ENCODE peak calls at places on chromosomes 3 and 15, in four cellular contexts. W is astrocyte of the cerebellum, S is HFFc6, O is immature natural killer cell. F is an unnamed sample.

GRCh38 chr3:71703796-71704195 is 21.4 kb downstream of the EIF4E3 start:
- DNase-seq in W (no peak), O (no peak), S (no peak), F (no peak)

GRCh38 chr3:190538288-190538687 is 24.4 kb downstream of the IL1RAP start:
- DNase-seq in W (no peak), S (no peak), O (no peak), F (no peak)

GRCh38 chr3:7800006-7800780 is 701.4 kb upstream of the LMCD1 start:
- DNase-seq in W (no peak), O (no peak), S (no peak), F (no peak)

GRCh38 chr3:16759227-16759903 is 125.4 kb upstream of the PLCL2 start:
- DNase-seq in W (no peak), O (no peak), S (no peak), F (no peak)

GRCh38 chr3:152436707-152437615 is 168.2 kb downstream of the MBNL1 start:
- DNase-seq in O (no peak), S (no peak), W (no peak), F (no peak)

GRCh38 chr3:184031187-184031792 is at the start of gene HTR3D:
- DNase-seq in S (no peak), O (no peak), W (no peak), F (no peak)

GRCh38 chr15:56428821-56429458 is 36.0 kb downstream of the MNS1 start:
- DNase-seq in O (no peak), W (peak), S (peak), F (no peak)

GRCh38 chr3:128800241-128801187 is 74.5 kb downstream of the RAB7A start:
- DNase-seq in O (no peak), S (no peak), W (peak), F (no peak)

F was measured in colonic mucosa.